ENCODE peak calls at places on chromosomes 1 and 21, in six cellular contexts. W is IMR-90, F is GM23248, Y is colonic mucosa, D is aorta, Z is left ventricle myocardium inferior. I is an unnamed sample.

GRCh38 chr1:113375878-113376277 is 14.4 kb upstream of the MAGI3 start:
- DNase-seq in D (no peak), F (no peak), Y (no peak), W (no peak), Z (no peak), I (no peak)

GRCh38 chr1:58781541-58782307 is 2.1 kb downstream of the JUN start:
- DNase-seq in D (peak; percentile 82), Z (peak; percentile 76), Y (peak; percentile 72), F (peak; percentile 77), W (peak; percentile 69), I (no peak)

GRCh38 chr21:39014751-39015150 is 168.5 kb downstream of the PSMG1 start:
- DNase-seq in Y (no peak), Z (no peak), D (no peak), W (peak; percentile 99), F (peak; percentile 96), I (peak; percentile 83)

GRCh38 chr1:13725714-13726175 is 25.8 kb downstream of the PRDM2 start:
- DNase-seq in D (no peak), Z (no peak), W (peak; percentile 25), Y (peak; percentile 55), F (peak; percentile 67), I (no peak)

GRCh38 chr1:44276006-44276405 is 62.7 kb downstream of the DMAP1 start:
- DNase-seq in Z (no peak), W (peak; percentile 7), D (no peak), F (peak; percentile 41), Y (no peak), I (peak; percentile 28)

GRCh38 chr21:15279484-15279883 is 214.7 kb upstream of the NRIP1 start:
- DNase-seq in F (no peak), Z (no peak), Y (no peak), D (no peak), W (no peak), I (no peak)

GRCh38 chr1:58738873-58739272 is 39.0 kb upstream of the MYSM1 start:
- DNase-seq in W (no peak), F (no peak), D (no peak), Z (no peak), Y (no peak), I (no peak)

GRCh38 chr1:183290628-183291027 is 104.6 kb downstream of the LAMC2 start:
- DNase-seq in D (no peak), Z (no peak), F (no peak), Y (no peak), W (no peak), I (no peak)

GRCh38 chr1:54800899-54801759 is at the start of gene TTC22:
- DNase-seq in Z (no peak), F (peak; percentile 60), Y (peak; percentile 89), D (no peak), W (no peak), I (no peak)
- H3K4me3 ChIP-seq in Z (peak within 1 kb of the TSS; percentile 56), F (peak within 1 kb of the TSS; percentile 56), Y (peak within 1 kb of the TSS; percentile 67), D (no peak within 1 kb of the TSS), W (no peak within 1 kb of the TSS), I (peak within 1 kb of the TSS; percentile 5)

GRCh38 chr1:200038645-200038986 is 11.1 kb downstream of the NR5A2 start:
- DNase-seq in Z (no peak), Y (peak; percentile 72), F (no peak), D (no peak), W (no peak), I (no peak)
- H3K4me3 ChIP-seq in Z (peak overlapping the region; percentile 71), Y (peak overlapping the region; percentile 60), F (peak overlapping the region; percentile 73), D (no peak overlapping the region), W (peak overlapping the region; percentile 44), I (no peak overlapping the region)

GRCh38 chr21:26127073-26127814 is 43.3 kb downstream of the APP start:
- DNase-seq in W (no peak), F (no peak), Z (no peak), D (no peak), Y (no peak), I (no peak)

GRCh38 chr21:26130249-26130896 is 40.2 kb downstream of the APP start:
- DNase-seq in Z (no peak), Y (no peak), D (no peak), W (peak; percentile 82), F (no peak), I (no peak)

GRCh38 chr21:26126168-26126553 is 44.4 kb downstream of the APP start:
- DNase-seq in F (no peak), D (no peak), Z (no peak), W (no peak), Y (no peak), I (no peak)

GRCh38 chr21:26125433-26126167 is 45.0 kb downstream of the APP start:
- DNase-seq in Z (no peak), D (no peak), Y (no peak), W (peak; percentile 28), F (no peak), I (no peak)

GRCh38 chr21:26127918-26128317 is 42.7 kb downstream of the APP start:
- DNase-seq in Y (no peak), F (peak; percentile 81), Z (no peak), W (peak; percentile 69), D (no peak), I (no peak)
- H3K4me3 ChIP-seq in Y (no peak overlapping the region), F (peak overlapping the region; percentile 51), Z (peak overlapping the region; percentile 26), W (no peak overlapping the region), D (no peak overlapping the region), I (no peak overlapping the region)

DNA sequence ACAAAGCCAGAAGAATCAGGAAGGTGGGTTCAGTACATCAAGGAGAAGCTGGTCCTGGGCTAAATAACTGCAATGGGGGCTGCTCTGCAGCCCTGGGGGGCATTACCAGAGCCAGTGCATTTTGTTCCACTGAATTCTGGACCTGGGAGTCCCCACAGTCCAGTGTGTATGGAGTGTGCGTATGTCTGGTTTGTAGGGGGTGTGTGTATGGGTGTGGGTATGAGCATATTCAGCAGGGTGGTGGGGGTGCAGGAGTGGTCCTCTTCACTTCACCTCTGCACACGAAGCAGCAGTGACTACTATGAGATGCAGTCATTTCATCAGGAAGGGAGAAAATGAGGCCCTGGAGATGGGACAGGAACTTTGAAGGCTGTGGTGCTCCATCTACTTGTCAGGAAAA is 121.7 kb upstream of the CACHD1 start:
- DNase-seq in Y (no peak), W (no peak), D (no peak), F (no peak), Z (no peak), I (no peak)
- H3K4me3 ChIP-seq in Y (no peak overlapping the region), W (no peak overlapping the region), D (no peak overlapping the region), F (no peak overlapping the region), Z (no peak overlapping the region), I (no peak overlapping the region)

GRCh38 chr1:111702504-111703050 is 36.6 kb downstream of the INKA2 start:
- DNase-seq in Y (no peak), Z (no peak), D (no peak), F (no peak), W (no peak), I (no peak)
- H3K4me3 ChIP-seq in Y (no peak overlapping the region), Z (no peak overlapping the region), D (no peak overlapping the region), F (no peak overlapping the region), W (no peak overlapping the region), I (no peak overlapping the region)

GRCh38 chr21:42309753-42310213 is 5.4 kb downstream of the TFF3 start:
- DNase-seq in W (peak; percentile 5), Z (peak; percentile 43), D (no peak), Y (peak; percentile 85), F (peak; percentile 29), I (no peak)
- H3K4me3 ChIP-seq in W (no peak overlapping the region), Z (no peak overlapping the region), D (no peak overlapping the region), Y (no peak overlapping the region), F (no peak overlapping the region), I (no peak overlapping the region)

GRCh38 chr1:61083014-61083798 is 845 bp downstream of the NFIA start:
- DNase-seq in F (peak; percentile 77), D (no peak), W (no peak), Y (no peak), Z (peak; percentile 36), I (no peak)
- H3K4me3 ChIP-seq in F (peak overlapping the region; percentile 83), D (peak overlapping the region; percentile 97), W (peak overlapping the region; percentile 65), Y (peak overlapping the region; percentile 72), Z (peak overlapping the region; percentile 88), I (peak overlapping the region; percentile 79)

GRCh38 chr1:226125831-226126230 is 60.7 kb downstream of the ACBD3 start:
- DNase-seq in Y (no peak), W (no peak), F (no peak), Z (no peak), D (no peak), I (no peak)

GRCh38 chr1:226123591-226124471 is 61.3 kb downstream of the H3-3A start:
- DNase-seq in Z (no peak), W (peak; percentile 17), Y (peak; percentile 59), F (peak; percentile 53), D (peak; percentile 37), I (no peak)

GRCh38 chr1:226123212-226123560 is 60.7 kb downstream of the H3-3A start:
- DNase-seq in F (no peak), Z (no peak), Y (no peak), W (no peak), D (peak; percentile 44), I (no peak)

GRCh38 chr1:226126824-226127591 is 59.5 kb downstream of the ACBD3 start:
- DNase-seq in W (no peak), Z (no peak), Y (no peak), F (no peak), D (no peak), I (no peak)

GRCh38 chr1:226125097-226125630 is 61.4 kb downstream of the ACBD3 start:
- DNase-seq in W (peak; percentile 73), D (peak; percentile 88), Y (peak; percentile 96), F (peak; percentile 72), Z (peak; percentile 83), I (no peak)
- H3K4me3 ChIP-seq in W (no peak overlapping the region), D (no peak overlapping the region), Y (no peak overlapping the region), F (no peak overlapping the region), Z (no peak overlapping the region), I (no peak overlapping the region)

DNA sequence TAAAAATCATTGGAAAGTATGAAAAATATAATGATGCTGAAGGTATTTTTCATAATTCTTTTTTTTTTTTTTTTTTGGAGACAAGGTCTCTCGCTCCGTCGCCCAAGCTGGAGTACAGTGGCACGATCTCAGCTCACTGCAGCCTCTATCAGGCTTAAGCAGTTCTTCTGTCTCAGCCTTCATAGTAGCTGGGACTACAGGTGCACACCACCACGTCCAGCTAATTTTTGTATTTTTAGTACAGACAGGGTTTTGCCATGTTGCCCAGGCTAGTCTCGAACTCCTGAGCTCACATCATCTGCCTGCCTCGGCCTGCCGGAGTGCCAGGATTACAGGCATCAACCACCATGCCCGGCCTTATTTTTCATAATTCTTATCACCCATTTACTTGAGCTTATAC is 13.3 kb downstream of the SMAP2 start:
- DNase-seq in Y (no peak), D (no peak), F (no peak), W (no peak), Z (no peak), I (no peak)
- H3K4me3 ChIP-seq in Y (no peak overlapping the region), D (no peak overlapping the region), F (no peak overlapping the region), W (no peak overlapping the region), Z (peak overlapping the region; percentile 19), I (no peak overlapping the region)

GRCh38 chr1:118159578-118159977 is 25.4 kb downstream of the SPAG17 start:
- DNase-seq in F (peak; percentile 16), Z (no peak), W (no peak), Y (no peak), D (no peak), I (no peak)
- H3K4me3 ChIP-seq in F (peak overlapping the region; percentile 14), Z (no peak overlapping the region), W (no peak overlapping the region), Y (no peak overlapping the region), D (no peak overlapping the region), I (no peak overlapping the region)

I was measured in skeletal muscle cell.